ENCODE peak calls at places on chromosomes 16 and 17, in five cellular contexts. P, G, C, H and Y are unnamed samples.

GRCh38 chr17:15262291-15263205 is 2.6 kb downstream of the PMP22 start:
- DNase-seq in P (peak; percentile 75), G (no peak), C (peak; percentile 83), H (no peak), Y (peak; percentile 87)

GRCh38 chr16:88365244-88365865 is 17.4 kb upstream of the ZNF469 start:
- DNase-seq in P (no peak), G (no peak), C (no peak), H (no peak), Y (no peak)

GRCh38 chr16:34078697-34079096 is 619.3 kb downstream of the TP53TG3F start:
- DNase-seq in P (no peak), G (no peak), C (no peak), H (no peak), Y (no peak)

GRCh38 chr16:27405546-27406451 is 3.8 kb downstream of the IL21R start:
- DNase-seq in P (no peak), G (no peak), C (no peak), H (no peak), Y (no peak)

GRCh38 chr17:1611715-1612114 is 16.9 kb downstream of the SLC43A2 start:
- DNase-seq in P (no peak), G (no peak), C (no peak), H (no peak), Y (no peak)

GRCh38 chr17:47276868-47277267 is 23.2 kb downstream of the ITGB3 start:
- DNase-seq in P (no peak), G (no peak), C (no peak), H (peak; percentile 56), Y (no peak)

GRCh38 chr17:47184671-47185070 is 4.4 kb downstream of the CDC27 start:
- DNase-seq in P (no peak), G (no peak), C (no peak), H (no peak), Y (no peak)

GRCh38 chr16:89009343-89010209 is 32.6 kb upstream of the CBFA2T3 start:
- DNase-seq in P (peak; percentile 65), G (no peak), C (no peak), H (no peak), Y (no peak)

GRCh38 chr16:89871895-89872294 is 1.5 kb upstream of the TCF25 start:
- DNase-seq in P (no peak), G (no peak), C (no peak), H (no peak), Y (no peak)

GRCh38 chr16:10314811-10315210 is 71.0 kb upstream of the ATF7IP2 start:
- DNase-seq in P (no peak), G (no peak), C (no peak), H (peak; percentile 65), Y (no peak)

GRCh38 chr17:31392002-31392855 is 754 bp downstream of the RAB11FIP4 start:
- DNase-seq in P (peak; percentile 55), G (no peak), C (no peak), H (no peak), Y (no peak)

GRCh38 chr17:17938388-17939107 is 33.7 kb downstream of the TOM1L2 start:
- DNase-seq in P (no peak), G (no peak), C (no peak), H (no peak), Y (no peak)

GRCh38 chr17:49468827-49469385 is 26.2 kb upstream of the NGFR start:
- DNase-seq in P (no peak), G (no peak), C (no peak), H (no peak), Y (no peak)

GRCh38 chr17:11264183-11264871 is 23.3 kb downstream of the SHISA6 start:
- DNase-seq in P (no peak), G (no peak), C (peak; percentile 10), H (peak; percentile 3), Y (peak; percentile 0)

DNA sequence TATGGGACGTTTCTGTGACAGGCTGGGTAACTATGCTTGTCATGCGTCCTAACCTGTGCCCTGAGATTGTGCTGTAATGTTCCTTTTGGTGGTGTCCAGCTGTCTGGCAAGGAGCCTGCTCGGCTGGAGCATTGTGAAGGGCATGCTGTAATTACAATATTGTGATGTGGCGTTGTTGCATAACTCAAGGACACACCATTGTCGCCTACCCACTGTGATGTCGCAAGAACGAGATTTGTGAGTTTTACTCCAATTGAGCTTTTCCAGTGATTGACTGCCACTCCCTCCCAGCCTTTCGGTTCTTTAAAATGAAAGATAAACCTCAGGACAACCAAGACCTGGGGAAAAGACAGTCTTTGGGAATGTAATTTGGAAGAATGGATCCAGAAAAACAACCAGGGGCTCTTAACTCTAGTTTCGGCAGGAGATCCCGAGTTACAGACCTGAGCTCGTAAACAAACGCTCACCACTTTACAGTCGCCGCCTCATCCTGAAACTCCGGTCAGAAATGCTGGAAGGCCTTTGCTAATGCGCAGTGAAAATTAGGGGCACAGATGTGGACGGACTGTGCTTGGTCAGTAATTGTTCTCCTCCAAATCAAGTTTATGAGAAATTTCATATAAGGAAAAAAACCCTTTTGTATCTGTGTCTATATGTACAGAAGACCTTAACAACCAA is 1.3 kb downstream of the ZNF750 start:
- DNase-seq in P (no peak), G (no peak), C (no peak), H (peak; percentile 88), Y (no peak)
- TF ChIP-seq ZNF274 in P (no peak), G (no peak), C (no peak), H (no peak), Y (no peak)

GRCh38 chr17:38402897-38403296 is 25.4 kb upstream of the ARHGAP23 start:
- DNase-seq in P (no peak), G (no peak), C (no peak), H (no peak), Y (no peak)
- TF ChIP-seq CTCF in P (peak; percentile 72), G (no peak), C (peak; percentile 26), H (peak; percentile 44), Y (no peak)

GRCh38 chr17:76934561-76935320 is 66.5 kb downstream of the MGAT5B start:
- DNase-seq in P (no peak), G (no peak), C (no peak), H (no peak), Y (no peak)

GRCh38 chr17:76937238-76937637 is 69.0 kb downstream of the MGAT5B start:
- DNase-seq in P (no peak), G (no peak), C (no peak), H (no peak), Y (no peak)

GRCh38 chr17:76938009-76938408 is 69.8 kb downstream of the MGAT5B start:
- DNase-seq in P (no peak), G (no peak), C (no peak), H (no peak), Y (no peak)

GRCh38 chr17:76932402-76933333 is 64.5 kb downstream of the MGAT5B start:
- DNase-seq in P (no peak), G (no peak), C (no peak), H (no peak), Y (no peak)

DNA sequence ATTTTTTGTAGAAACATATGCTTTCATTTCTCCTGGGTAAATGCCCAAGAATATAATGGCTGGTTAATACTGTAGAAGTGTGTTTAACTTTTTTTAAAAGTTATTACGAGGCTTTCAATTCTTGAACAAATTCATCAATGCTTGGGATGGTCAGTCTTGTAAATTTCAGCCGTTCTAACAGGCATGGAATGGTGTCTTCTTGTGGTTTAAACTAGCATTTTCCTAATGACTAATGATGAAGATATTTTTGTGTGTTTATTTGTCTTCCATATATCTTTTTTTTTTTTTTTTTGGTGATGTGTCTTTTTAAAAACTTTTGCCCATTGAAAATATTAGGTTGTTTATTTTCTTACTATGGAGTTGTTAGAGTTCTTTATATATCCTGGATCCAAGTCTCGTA is 67.1 kb downstream of the MGAT5B start:
- DNase-seq in P (no peak), G (no peak), C (no peak), H (no peak), Y (no peak)
- TF ChIP-seq ZNF274 in P (no peak), G (no peak), C (no peak), H (no peak), Y (no peak)

GRCh38 chr16:50839920-50840729 is 98.2 kb downstream of the CYLD start:
- DNase-seq in P (peak; percentile 42), G (no peak), C (no peak), H (no peak), Y (no peak)
- TF ChIP-seq CTCF in P (peak; percentile 25), G (no peak), C (no peak), H (peak; percentile 59), Y (no peak)

GRCh38 chr17:57999496-58000017 is 7.5 kb downstream of the SRSF1 start:
- DNase-seq in P (no peak), G (peak; percentile 55), C (peak; percentile 43), H (peak; percentile 76), Y (peak; percentile 80)

GRCh38 chr17:57999010-57999495 is 8.0 kb downstream of the SRSF1 start:
- DNase-seq in P (no peak), G (no peak), C (no peak), H (no peak), Y (no peak)

GRCh38 chr17:57995076-57995956 is 7.3 kb upstream of the VEZF1 start:
- DNase-seq in P (no peak), G (no peak), C (peak; percentile 75), H (peak; percentile 87), Y (peak; percentile 80)

GRCh38 chr17:57998234-57998746 is 8.8 kb downstream of the SRSF1 start:
- DNase-seq in P (no peak), G (no peak), C (no peak), H (no peak), Y (no peak)

GRCh38 chr17:57997085-57997809 is 9.2 kb upstream of the VEZF1 start:
- DNase-seq in P (no peak), G (no peak), C (no peak), H (no peak), Y (no peak)
- TF ChIP-seq ZNF274 in P (no peak), G (no peak), C (no peak), H (no peak), Y (no peak)

GRCh38 chr17:40978752-40979151 is 5.4 kb downstream of the KRT40 start:
- DNase-seq in P (no peak), G (no peak), C (no peak), H (no peak), Y (no peak)

GRCh38 chr17:40975516-40975915 is 8.6 kb downstream of the KRT40 start:
- DNase-seq in P (no peak), G (no peak), C (no peak), H (no peak), Y (no peak)

GRCh38 chr17:40980117-40980516 is 4.0 kb downstream of the KRT40 start:
- DNase-seq in P (no peak), G (no peak), C (no peak), H (no peak), Y (no peak)

DNA sequence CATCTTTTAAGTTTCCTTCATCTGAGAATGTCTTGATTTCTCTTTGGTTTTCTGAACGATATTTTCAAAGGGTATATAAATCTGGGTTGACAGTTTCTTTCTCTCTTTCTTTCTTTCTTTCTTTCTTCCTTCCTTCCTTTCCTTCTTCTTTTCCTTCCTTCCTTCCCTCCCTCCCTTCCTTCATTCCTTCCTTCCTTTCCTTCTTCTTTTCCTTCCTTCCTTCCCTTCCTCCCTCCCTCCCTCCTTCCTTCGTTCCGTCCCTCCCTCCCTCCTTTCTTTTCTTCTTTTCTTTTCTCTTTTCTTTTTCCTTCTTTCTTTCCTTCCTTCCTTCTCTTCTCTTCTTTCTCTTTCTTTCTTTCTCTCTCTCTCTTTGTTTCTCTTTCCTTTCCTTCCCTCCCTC is 7.6 kb upstream of the KRT39 start:
- DNase-seq in P (no peak), G (no peak), C (no peak), H (no peak), Y (no peak)
- TF ChIP-seq CTCF in P (no peak), G (no peak), C (no peak), H (no peak), Y (no peak)

GRCh38 chr16:85659336-85659735 is 29.4 kb downstream of the GINS2 start:
- DNase-seq in P (no peak), G (no peak), C (no peak), H (no peak), Y (no peak)
- TF ChIP-seq ZNF274 in P (no peak), G (no peak), C (no peak), H (no peak), Y (no peak)